ENCODE peak calls at places on chromosomes 6 and 20, in four cellular contexts. One of them, this sample, is unnamed.
A peak's percentile ranks its signal among the peaks of the same experiment; 100 is the strongest.

GRCh38 chr6:51830666-51831065 is 256.7 kb downstream of the PKHD1 start:
- DNase-seq in WTC11: no peak
- DNase-seq in K562: no peak
- DNase-seq in GM12878: no peak
- DNase-seq in this sample: no peak

GRCh38 chr6:105363100-105363754 is 39.7 kb downstream of the PREP start:
- DNase-seq in WTC11: no peak
- DNase-seq in K562: no peak
- DNase-seq in GM12878: no peak
- DNase-seq in this sample: no peak

GRCh38 chr6:127177030-127177928 is 58.8 kb downstream of the RSPO3 start:
- DNase-seq in WTC11: no peak
- DNase-seq in K562: no peak
- DNase-seq in GM12878: no peak
- DNase-seq in this sample: no peak

GRCh38 chr6:151175924-151176445 is 63.8 kb upstream of the AKAP12 start:
- DNase-seq in WTC11: no peak
- DNase-seq in K562: no peak
- DNase-seq in GM12878: no peak
- DNase-seq in this sample: no peak

GRCh38 chr6:88705601-88706000 is 257.8 kb downstream of the RNGTT start:
- DNase-seq in WTC11: no peak
- DNase-seq in K562: no peak
- DNase-seq in GM12878: peak; percentile 81
- DNase-seq in this sample: no peak

GRCh38 chr6:146620655-146621054 is 21.9 kb downstream of the ADGB start:
- DNase-seq in WTC11: no peak
- DNase-seq in K562: no peak
- DNase-seq in GM12878: no peak
- DNase-seq in this sample: no peak

GRCh38 chr6:57421503-57421902 is 104.1 kb downstream of the PRIM2 start:
- DNase-seq in WTC11: no peak
- DNase-seq in K562: no peak
- DNase-seq in GM12878: peak; percentile 24
- DNase-seq in this sample: no peak

GRCh38 chr6:63236398-63236817 is 25.1 kb downstream of the FKBP1C start:
- DNase-seq in WTC11: no peak
- DNase-seq in K562: no peak
- DNase-seq in GM12878: peak; percentile 2
- DNase-seq in this sample: no peak

GRCh38 chr6:6927437-6928361 is 180.1 kb upstream of the RREB1 start:
- DNase-seq in WTC11: peak; percentile 20
- DNase-seq in K562: peak; percentile 86
- DNase-seq in GM12878: no peak
- DNase-seq in this sample: no peak

GRCh38 chr20:9458075-9458818 is 56.1 kb upstream of the LAMP5 start:
- DNase-seq in WTC11: peak; percentile 47
- DNase-seq in K562: no peak
- DNase-seq in GM12878: peak; percentile 34
- DNase-seq in this sample: peak; percentile 59

GRCh38 chr20:50286609-50287008 is 96.0 kb downstream of the CEBPB start:
- DNase-seq in WTC11: no peak
- DNase-seq in K562: peak; percentile 84
- DNase-seq in GM12878: no peak
- DNase-seq in this sample: no peak

GRCh38 chr6:168209420-168209819 is 110.2 kb downstream of the DACT2 start:
- DNase-seq in WTC11: no peak
- DNase-seq in K562: no peak
- DNase-seq in GM12878: no peak
- DNase-seq in this sample: no peak

GRCh38 chr6:4698901-4699659 is 77.1 kb upstream of the CDYL start:
- DNase-seq in WTC11: no peak
- DNase-seq in K562: no peak
- DNase-seq in GM12878: no peak
- DNase-seq in this sample: no peak

GRCh38 chr20:45515147-45515913 is at the start of gene SPINT3:
- DNase-seq in WTC11: no peak
- DNase-seq in K562: no peak
- DNase-seq in GM12878: no peak
- DNase-seq in this sample: no peak

GRCh38 chr6:8888468-8888867 is 453.1 kb upstream of the SLC35B3 start:
- DNase-seq in WTC11: no peak
- DNase-seq in K562: no peak
- DNase-seq in GM12878: no peak
- DNase-seq in this sample: peak; percentile 16

GRCh38 chr20:16287776-16288175 is 285.5 kb downstream of the KIF16B start:
- DNase-seq in WTC11: no peak
- DNase-seq in K562: no peak
- DNase-seq in GM12878: no peak
- DNase-seq in this sample: no peak

GRCh38 chr6:79158856-79159516 is 75.5 kb downstream of the HMGN3 start:
- DNase-seq in WTC11: no peak
- DNase-seq in K562: no peak
- DNase-seq in GM12878: no peak
- DNase-seq in this sample: peak; percentile 36

GRCh38 chr6:29791162-29791561 is 36.5 kb upstream of the HLA-G start:
- DNase-seq in WTC11: no peak
- DNase-seq in K562: no peak
- DNase-seq in GM12878: no peak
- DNase-seq in this sample: no peak

GRCh38 chr20:48404598-48404997 is 423.2 kb downstream of the PREX1 start:
- DNase-seq in WTC11: no peak
- DNase-seq in K562: peak; percentile 11
- DNase-seq in GM12878: no peak
- DNase-seq in this sample: peak; percentile 45

GRCh38 chr6:53174996-53175395 is 26.4 kb upstream of the GCM1 start:
- DNase-seq in WTC11: no peak
- DNase-seq in K562: no peak
- DNase-seq in GM12878: no peak
- DNase-seq in this sample: no peak

GRCh38 chr20:21693322-21693721 is 12.1 kb upstream of the PAX1 start:
- DNase-seq in WTC11: peak; percentile 71
- DNase-seq in K562: peak; percentile 53
- DNase-seq in GM12878: no peak
- DNase-seq in this sample: peak; percentile 24

GRCh38 chr6:74936886-74937285 is 269.0 kb downstream of the COL12A1 start:
- DNase-seq in WTC11: no peak
- DNase-seq in K562: no peak
- DNase-seq in GM12878: no peak
- DNase-seq in this sample: no peak

GRCh38 chr20:37354210-37355195 is 8.6 kb downstream of the SRC start:
- DNase-seq in WTC11: no peak
- DNase-seq in K562: no peak
- DNase-seq in GM12878: no peak
- DNase-seq in this sample: no peak

GRCh38 chr6:15586528-15586927 is 76.3 kb downstream of the DTNBP1 start:
- DNase-seq in WTC11: no peak
- DNase-seq in K562: no peak
- DNase-seq in GM12878: no peak
- DNase-seq in this sample: no peak

GRCh38 chr6:130513770-130514169 is 148.0 kb downstream of the TMEM200A start:
- DNase-seq in WTC11: no peak
- DNase-seq in K562: no peak
- DNase-seq in GM12878: peak; percentile 45
- DNase-seq in this sample: no peak

GRCh38 chr6:108768176-108768555 is 80.1 kb upstream of the ARMC2 start:
- DNase-seq in WTC11: no peak
- DNase-seq in K562: no peak
- DNase-seq in GM12878: no peak
- DNase-seq in this sample: no peak

GRCh38 chr6:130065616-130066015 is 47.2 kb downstream of the L3MBTL3 start:
- DNase-seq in WTC11: no peak
- DNase-seq in K562: no peak
- DNase-seq in GM12878: no peak
- DNase-seq in this sample: no peak

GRCh38 chr6:41326092-41326491 is 9.3 kb upstream of the NCR2 start:
- DNase-seq in WTC11: no peak
- DNase-seq in K562: no peak
- DNase-seq in GM12878: no peak
- DNase-seq in this sample: no peak

GRCh38 chr6:41072836-41073202 is at the start of gene NFYA:
- DNase-seq in WTC11: peak; percentile 100
- DNase-seq in K562: peak; percentile 91
- DNase-seq in GM12878: no peak
- DNase-seq in this sample: no peak

GRCh38 chr6:127695108-127695507 is 118.1 kb downstream of the C6orf58 start:
- DNase-seq in WTC11: no peak
- DNase-seq in K562: no peak
- DNase-seq in GM12878: no peak
- DNase-seq in this sample: no peak

GRCh38 chr6:112216699-112217551 is 37.4 kb downstream of the LAMA4 start:
- DNase-seq in WTC11: no peak
- DNase-seq in K562: no peak
- DNase-seq in GM12878: no peak
- DNase-seq in this sample: no peak

GRCh38 chr6:72836971-72837370 is 215.1 kb downstream of the KCNQ5 start:
- DNase-seq in WTC11: no peak
- DNase-seq in K562: no peak
- DNase-seq in GM12878: no peak
- DNase-seq in this sample: no peak

GRCh38 chr20:5316188-5317158 is at the start of gene PROKR2:
- DNase-seq in WTC11: peak; percentile 80
- DNase-seq in K562: no peak
- DNase-seq in GM12878: no peak
- DNase-seq in this sample: no peak

GRCh38 chr6:1781152-1781848 is 171.6 kb downstream of the FOXC1 start:
- DNase-seq in WTC11: no peak
- DNase-seq in K562: no peak
- DNase-seq in GM12878: no peak
- DNase-seq in this sample: no peak

GRCh38 chr6:74605942-74606341 is 599.9 kb downstream of the COL12A1 start:
- DNase-seq in WTC11: no peak
- DNase-seq in K562: no peak
- DNase-seq in GM12878: no peak
- DNase-seq in this sample: no peak

GRCh38 chr6:46265373-46265772 is 94.6 kb upstream of the ENPP5 start:
- DNase-seq in WTC11: no peak
- DNase-seq in K562: no peak
- DNase-seq in GM12878: no peak
- DNase-seq in this sample: no peak

GRCh38 chr20:36454664-36455427 is 86.5 kb upstream of the MYL9 start:
- DNase-seq in WTC11: peak; percentile 50
- DNase-seq in K562: no peak
- DNase-seq in GM12878: no peak
- DNase-seq in this sample: peak; percentile 68

DNA sequence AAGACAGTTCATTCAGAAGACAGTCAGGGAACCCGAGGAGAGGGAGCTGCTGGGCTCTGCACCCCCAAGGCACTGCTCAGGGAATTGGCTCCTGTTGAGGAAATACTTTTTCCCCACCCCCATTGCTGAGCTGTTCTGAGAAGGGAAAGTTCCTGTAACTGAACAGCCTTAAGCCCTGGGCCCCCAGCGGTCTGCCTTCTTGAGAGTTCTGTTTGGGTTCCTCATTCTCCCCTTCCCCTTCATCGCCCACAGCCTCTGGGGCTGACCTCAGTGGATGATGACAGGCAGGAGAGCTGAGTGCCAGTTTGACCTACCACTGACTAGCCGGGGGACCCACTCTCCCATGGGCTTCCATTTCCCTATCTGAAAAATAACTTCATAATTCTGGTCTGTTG is 10.7 kb downstream of the HCK start:
- DNase-seq in WTC11: no peak
- DNase-seq in K562: no peak
- DNase-seq in GM12878: peak; percentile 55
- DNase-seq in this sample: no peak
- TF ChIP-seq SP1 in WTC11: no peak
- TF ChIP-seq SP1 in K562: no peak
- TF ChIP-seq SP1 in GM12878: no peak
- TF ChIP-seq SP1 in this sample: no peak

GRCh38 chr6:134502614-134503541 is 185.0 kb upstream of the SGK1 start:
- DNase-seq in WTC11: no peak
- DNase-seq in K562: no peak
- DNase-seq in GM12878: no peak
- DNase-seq in this sample: no peak
- TF ChIP-seq CREB1 in WTC11: no peak
- TF ChIP-seq CREB1 in K562: no peak
- TF ChIP-seq CREB1 in GM12878: no peak
- TF ChIP-seq CREB1 in this sample: no peak

GRCh38 chr6:141634269-141634668 is 498.5 kb upstream of the GJE1 start:
- DNase-seq in WTC11: no peak
- DNase-seq in K562: no peak
- DNase-seq in GM12878: no peak
- DNase-seq in this sample: no peak
- TF ChIP-seq SP1 in WTC11: no peak
- TF ChIP-seq SP1 in K562: no peak
- TF ChIP-seq SP1 in GM12878: no peak
- TF ChIP-seq SP1 in this sample: no peak

DNA sequence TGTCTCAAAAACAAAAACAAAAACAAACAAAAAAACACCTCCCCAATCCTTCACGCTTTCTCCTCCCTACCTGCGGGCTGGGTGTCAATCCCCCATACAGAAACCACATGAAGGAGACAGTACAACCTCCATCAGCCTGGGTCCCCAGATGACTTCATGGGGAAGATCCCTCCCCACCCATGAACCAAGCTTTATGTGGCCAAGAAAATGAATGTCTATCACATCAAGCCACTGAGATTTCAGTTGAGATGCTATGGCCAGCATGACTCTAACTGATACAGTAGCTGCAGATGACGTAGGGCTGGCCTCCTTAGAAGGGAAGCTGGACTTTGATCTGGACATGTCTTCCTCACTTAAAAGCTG is 21.2 kb upstream of the BNIP5 start:
- DNase-seq in WTC11: no peak
- DNase-seq in K562: no peak
- DNase-seq in GM12878: peak; percentile 63
- DNase-seq in this sample: no peak
- TF ChIP-seq CREB1 in WTC11: no peak
- TF ChIP-seq CREB1 in K562: no peak
- TF ChIP-seq CREB1 in GM12878: peak; percentile 79
- TF ChIP-seq CREB1 in this sample: no peak

DNA sequence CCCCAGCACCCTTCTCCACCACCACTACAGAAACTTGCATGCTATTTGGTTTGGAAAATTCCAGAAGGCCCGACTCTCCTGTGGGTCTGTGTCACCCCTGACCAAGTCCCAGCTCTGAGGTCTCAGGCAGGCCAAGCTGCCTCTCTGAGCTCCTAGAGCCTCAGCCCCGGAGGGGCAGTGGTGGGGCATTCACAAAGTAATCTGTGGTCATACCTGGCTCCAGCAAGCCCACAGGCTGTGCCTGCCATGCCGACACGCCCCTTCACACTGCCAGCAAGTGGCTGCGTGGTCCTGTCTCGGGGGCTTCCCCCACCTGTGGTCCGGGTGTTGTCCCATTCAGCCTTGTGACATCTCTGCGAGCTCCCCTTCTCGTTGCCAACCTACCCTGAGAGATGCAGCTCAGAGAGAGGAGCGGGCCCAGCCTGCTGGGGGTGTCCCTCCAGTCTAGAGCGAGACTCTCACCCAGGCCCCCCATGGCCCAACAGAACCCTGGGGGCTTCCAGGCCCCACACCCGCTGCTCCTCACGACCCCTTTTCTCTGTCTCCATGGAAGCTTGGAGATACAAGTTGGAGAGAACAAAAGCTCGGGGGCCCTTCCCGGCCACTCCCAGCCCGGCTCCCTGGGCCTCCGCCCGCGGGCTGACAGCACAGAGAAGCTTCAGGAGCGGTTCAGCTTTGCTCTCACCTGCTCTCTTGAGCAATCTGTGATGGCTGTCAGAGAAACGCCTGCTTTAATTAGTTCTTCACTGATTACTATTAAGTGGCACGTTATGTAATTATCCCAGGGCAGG is 147.8 kb upstream of the PHACTR3 start:
- DNase-seq in WTC11: no peak
- DNase-seq in K562: no peak
- DNase-seq in GM12878: no peak
- DNase-seq in this sample: no peak
- TF ChIP-seq SP1 in WTC11: no peak
- TF ChIP-seq SP1 in K562: no peak
- TF ChIP-seq SP1 in GM12878: no peak
- TF ChIP-seq SP1 in this sample: no peak

This sample was measured in HepG2.